ENCODE peak calls at places on chromosomes 7 and 10, in five cellular contexts. L is neuronal stem cell, W is mesenchymal stem cell, J is H1, V is IMR-90. M is an unnamed sample.

GRCh38 chr7:99762680-99763327 is 21.2 kb downstream of the CYP3A4 start:
- DNase-seq in W (no peak), J (no peak), L (no peak), V (peak), M (no peak)

GRCh38 chr7:128812514-128813168 is 17.6 kb upstream of the FLNC start:
- DNase-seq in W (no peak), L (no peak), J (no peak), V (no peak), M (no peak)

GRCh38 chr7:80231719-80232118 is 97.1 kb downstream of the GNAI1 start:
- DNase-seq in L (no peak), J (no peak), V (peak), W (peak), M (no peak)

GRCh38 chr10:58743466-58744115 is 230.9 kb downstream of the BICC1 start:
- DNase-seq in L (peak), V (peak), W (peak), J (no peak), M (peak)

GRCh38 chr10:97771055-97771811 is 566 bp downstream of the SFRP5 start:
- DNase-seq in W (peak), L (no peak), J (no peak), V (peak), M (peak)

GRCh38 chr10:24822557-24822956 is 98.9 kb upstream of the ARHGAP21 start:
- DNase-seq in W (no peak), J (no peak), V (no peak), L (no peak), M (no peak)

GRCh38 chr7:44113764-44114354 is 9.5 kb downstream of the POLD2 start:
- DNase-seq in W (no peak), L (no peak), J (no peak), V (no peak), M (no peak)

GRCh38 chr10:71079761-71080380 is 132.5 kb upstream of the UNC5B start:
- DNase-seq in L (no peak), V (no peak), W (no peak), J (no peak), M (no peak)

GRCh38 chr10:80204801-80205477 is 398 bp downstream of the ANXA11 start:
- DNase-seq in W (peak), L (no peak), J (no peak), V (peak), M (peak)

GRCh38 chr10:45407542-45407941 is 33.5 kb downstream of the ALOX5 start:
- DNase-seq in V (no peak), L (no peak), W (no peak), J (no peak), M (peak)

GRCh38 chr7:18350678-18351077 is 144.9 kb upstream of the HDAC9 start:
- DNase-seq in L (no peak), W (no peak), J (no peak), V (no peak), M (no peak)

GRCh38 chr10:21336476-21337170 is 188.9 kb downstream of the SKIDA1 start:
- DNase-seq in L (peak), J (peak), W (peak), V (peak), M (peak)

GRCh38 chr10:15704581-15704968 is 15.1 kb downstream of the ITGA8 start:
- DNase-seq in V (no peak), J (no peak), L (no peak), W (no peak), M (no peak)

GRCh38 chr7:151251926-151252835 is 3.7 kb upstream of the SMARCD3 start:
- DNase-seq in J (no peak), W (peak), V (peak), L (peak), M (peak)

GRCh38 chr7:585229-585711 is 65.6 kb upstream of the PDGFA start:
- DNase-seq in W (peak), V (no peak), J (no peak), L (no peak), M (no peak)

GRCh38 chr10:70784476-70784875 is 701 bp downstream of the TBATA start:
- DNase-seq in V (peak), W (no peak), J (no peak), L (no peak), M (peak)

GRCh38 chr7:24323961-24324480 is 40.0 kb downstream of the NPY start:
- DNase-seq in J (no peak), W (no peak), V (no peak), L (no peak), M (no peak)

GRCh38 chr7:100483728-100484635 is at the start of gene NYAP1:
- DNase-seq in V (peak), W (peak), L (peak), J (no peak), M (peak)

GRCh38 chr10:69697006-69697405 is 67.0 kb downstream of the FAM241B start:
- DNase-seq in V (no peak), L (no peak), W (no peak), J (no peak), M (no peak)

GRCh38 chr7:107167483-107168232 is 1.1 kb upstream of the HBP1 start:
- DNase-seq in L (peak), V (peak), J (no peak), W (peak), M (peak)

GRCh38 chr7:78090616-78091015 is 292.0 kb downstream of the PHTF2 start:
- DNase-seq in J (no peak), L (no peak), V (peak), W (no peak), M (no peak)

GRCh38 chr7:12328888-12329770 is 74.5 kb downstream of the VWDE start:
- DNase-seq in L (no peak), J (no peak), V (no peak), W (no peak), M (peak)

GRCh38 chr7:123348700-123349099 is 148.9 kb upstream of the SLC13A1 start:
- DNase-seq in W (no peak), V (no peak), J (no peak), L (no peak), M (no peak)

GRCh38 chr7:82823073-82823472 is 339.6 kb downstream of the PCLO start:
- DNase-seq in V (no peak), W (no peak), J (no peak), L (no peak), M (no peak)

GRCh38 chr7:4683884-4684565 is 1.9 kb downstream of the FOXK1 start:
- DNase-seq in V (peak), W (peak), J (no peak), L (no peak), M (no peak)

GRCh38 chr10:87865201-87866025 is 2.0 kb downstream of the PTEN start:
- DNase-seq in V (no peak), J (no peak), L (no peak), W (no peak), M (no peak)

GRCh38 chr10:64091889-64092288 is 570.7 kb downstream of the REEP3 start:
- DNase-seq in J (no peak), W (peak), V (no peak), L (no peak), M (peak)

GRCh38 chr10:117424171-117424570 is 48.9 kb upstream of the PDZD8 start:
- DNase-seq in J (no peak), W (no peak), L (no peak), V (no peak), M (no peak)

GRCh38 chr10:117421985-117422384 is 46.7 kb upstream of the PDZD8 start:
- DNase-seq in V (no peak), L (no peak), W (no peak), J (no peak), M (no peak)

GRCh38 chr10:117420768-117421167 is 45.5 kb upstream of the PDZD8 start:
- DNase-seq in L (no peak), W (no peak), J (no peak), V (no peak), M (no peak)

GRCh38 chr10:117418121-117418520 is 42.9 kb upstream of the PDZD8 start:
- DNase-seq in W (no peak), V (no peak), L (no peak), J (no peak), M (no peak)

DNA sequence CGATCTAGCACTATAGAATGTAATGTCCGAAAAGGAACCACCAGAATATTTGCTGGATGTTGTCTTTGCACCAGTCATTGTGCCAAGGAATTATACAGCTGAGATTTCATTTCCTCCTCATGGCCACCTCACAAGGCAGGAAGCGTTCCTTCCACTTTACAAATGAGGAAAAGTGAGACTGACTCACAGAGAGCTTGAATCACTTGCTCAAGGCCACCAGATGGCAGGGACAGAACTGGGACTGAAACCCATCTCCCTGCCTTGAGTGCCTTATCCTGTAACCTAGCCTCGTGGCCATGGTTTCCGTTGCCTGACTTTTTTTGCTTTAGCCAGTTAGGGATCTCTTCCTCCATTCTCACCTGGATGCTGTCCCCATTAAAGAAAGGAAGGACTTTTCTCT is 44.7 kb upstream of the PDZD8 start:
- DNase-seq in V (no peak), L (no peak), J (no peak), W (no peak), M (peak)
- H3K23ac ChIP-seq in V (no peak), L (no peak), J (no peak), W (no peak), M (no peak)

DNA sequence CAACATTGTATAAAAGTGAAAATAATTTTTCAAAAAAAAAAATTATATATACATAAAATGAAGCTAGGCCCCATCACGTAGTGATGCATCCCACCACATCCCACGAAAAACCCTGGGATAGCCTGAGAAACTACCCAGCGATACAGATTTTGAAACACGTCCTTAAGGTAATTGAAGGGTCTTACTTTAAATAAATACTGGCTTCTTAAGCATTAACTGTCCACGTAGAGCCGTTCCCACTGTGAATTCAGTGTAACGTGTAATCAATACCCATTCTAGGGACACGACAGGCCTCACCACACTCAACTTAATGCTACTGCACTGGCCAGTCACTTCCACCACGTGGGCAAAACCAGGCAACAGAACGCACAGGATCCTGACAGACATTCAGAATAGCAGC is 4.0 kb downstream of the ANKRD61 start:
- DNase-seq in L (no peak), W (no peak), J (no peak), V (no peak), M (no peak)
- H3K23ac ChIP-seq in L (no peak), W (no peak), J (no peak), V (no peak), M (no peak)

DNA sequence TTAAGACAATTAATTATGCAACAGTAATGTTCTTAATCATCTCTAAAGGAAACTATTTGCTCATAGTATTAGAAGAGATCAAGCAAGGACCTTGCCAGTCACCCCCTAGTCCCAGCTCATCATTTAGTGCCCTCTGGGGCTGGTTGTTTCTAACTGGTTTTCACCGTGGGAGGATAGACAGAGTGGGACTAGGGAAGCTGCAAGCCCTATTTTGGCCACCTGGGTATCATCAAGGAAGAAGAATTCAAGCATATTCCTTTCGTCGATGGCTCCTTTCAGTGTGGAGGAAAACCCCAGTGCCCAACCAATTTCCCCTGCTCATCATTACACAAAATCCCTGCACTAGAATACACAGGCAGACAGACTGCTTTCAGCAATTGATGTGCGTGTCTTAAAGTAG is 30.6 kb upstream of the FGFR2 start:
- DNase-seq in V (no peak), L (no peak), J (no peak), W (no peak), M (no peak)
- H3K23ac ChIP-seq in V (no peak), L (no peak), J (no peak), W (no peak), M (no peak)

GRCh38 chr10:614772-615582 is 74.5 kb downstream of the DIP2C start:
- DNase-seq in V (peak), W (no peak), L (no peak), J (no peak), M (no peak)

GRCh38 chr10:618229-618989 is 71.1 kb downstream of the DIP2C start:
- DNase-seq in V (no peak), W (no peak), L (no peak), J (no peak), M (no peak)

GRCh38 chr10:615583-616152 is 73.8 kb downstream of the DIP2C start:
- DNase-seq in V (peak), J (no peak), L (no peak), W (peak), M (no peak)

GRCh38 chr10:619710-620109 is 69.8 kb downstream of the DIP2C start:
- DNase-seq in J (no peak), L (no peak), V (no peak), W (no peak), M (no peak)

DNA sequence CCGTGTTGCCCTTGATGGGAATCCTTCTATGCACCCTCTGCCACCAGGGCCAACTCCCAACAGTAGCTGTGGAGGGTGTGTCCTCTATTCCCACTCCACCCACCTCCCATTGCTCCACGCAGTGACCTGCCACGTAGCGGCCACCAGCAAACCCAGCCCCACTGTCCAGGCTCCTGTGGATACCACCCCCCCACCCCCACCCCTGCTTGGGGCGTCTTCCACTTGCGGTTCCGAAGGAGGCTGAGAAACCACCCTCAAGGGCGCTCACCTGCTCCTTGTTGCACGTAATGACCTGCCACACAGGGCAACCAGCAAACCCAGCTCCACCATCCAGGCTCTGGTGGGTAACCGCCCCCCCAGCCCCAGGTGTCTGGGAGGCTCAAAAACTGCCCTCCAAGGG is 72.0 kb downstream of the DIP2C start:
- DNase-seq in L (no peak), W (no peak), J (no peak), V (no peak), M (no peak)
- H3K23ac ChIP-seq in L (no peak), W (no peak), J (no peak), V (no peak), M (peak)

GRCh38 chr7:137934941-137935848 is 66.7 kb downstream of the CREB3L2 start:
- DNase-seq in L (no peak), W (no peak), V (no peak), J (no peak), M (peak)

GRCh38 chr7:137936509-137937201 is 65.2 kb downstream of the CREB3L2 start:
- DNase-seq in J (no peak), W (peak), L (no peak), V (no peak), M (no peak)

GRCh38 chr7:137934176-137934826 is 67.6 kb downstream of the CREB3L2 start:
- DNase-seq in L (no peak), J (no peak), W (no peak), V (no peak), M (no peak)

GRCh38 chr7:137935849-137936508 is 65.9 kb downstream of the CREB3L2 start:
- DNase-seq in L (no peak), J (no peak), V (no peak), W (no peak), M (peak)

GRCh38 chr7:137937202-137937560 is 64.7 kb downstream of the CREB3L2 start:
- DNase-seq in L (no peak), V (peak), J (no peak), W (peak), M (no peak)
- H3K23ac ChIP-seq in L (no peak), V (peak), J (no peak), W (no peak), M (no peak)

GRCh38 chr7:158919686-158920085 is 63.3 kb downstream of the DYNC2I1 start:
- DNase-seq in L (no peak), J (no peak), V (no peak), W (no peak), M (no peak)

GRCh38 chr7:158926348-158926747 is 70.0 kb downstream of the DYNC2I1 start:
- DNase-seq in V (no peak), W (no peak), L (no peak), J (no peak), M (no peak)

GRCh38 chr7:158924956-158925355 is 68.6 kb downstream of the DYNC2I1 start:
- DNase-seq in J (no peak), W (peak), V (peak), L (no peak), M (no peak)

GRCh38 chr7:158929306-158929705 is 72.9 kb downstream of the DYNC2I1 start:
- DNase-seq in W (no peak), L (no peak), J (no peak), V (no peak), M (no peak)

DNA sequence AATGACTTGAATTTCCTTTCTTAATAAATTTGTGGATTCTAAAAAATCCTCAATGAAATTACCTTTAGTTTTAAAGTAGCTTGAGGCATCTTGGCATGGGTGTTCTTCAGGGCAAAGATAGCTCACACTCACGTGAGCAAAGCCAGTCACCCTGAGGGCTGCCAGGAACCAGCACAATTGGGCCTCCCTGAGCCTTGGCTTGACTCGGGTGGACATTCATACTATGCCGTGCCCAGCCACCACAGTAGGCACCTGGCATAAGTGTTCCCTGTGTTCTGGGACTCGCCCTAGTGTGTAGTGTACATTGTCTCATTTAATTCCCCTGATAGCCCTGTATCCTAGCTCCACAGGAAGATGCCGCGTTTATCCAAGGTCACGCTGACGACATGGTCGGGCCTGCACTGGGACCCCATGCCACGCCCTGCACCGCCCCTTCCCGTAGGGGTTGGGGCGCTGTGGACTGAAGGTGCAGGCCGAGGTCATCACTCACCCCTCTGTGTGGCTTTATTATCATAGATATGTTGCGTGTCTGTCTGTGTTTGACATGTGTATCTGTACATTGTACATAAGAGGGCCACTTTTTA is 67.7 kb downstream of the DYNC2I1 start:
- DNase-seq in J (no peak), W (no peak), V (no peak), L (no peak), M (no peak)
- H3K23ac ChIP-seq in J (no peak), W (no peak), V (no peak), L (no peak), M (no peak)

DNA sequence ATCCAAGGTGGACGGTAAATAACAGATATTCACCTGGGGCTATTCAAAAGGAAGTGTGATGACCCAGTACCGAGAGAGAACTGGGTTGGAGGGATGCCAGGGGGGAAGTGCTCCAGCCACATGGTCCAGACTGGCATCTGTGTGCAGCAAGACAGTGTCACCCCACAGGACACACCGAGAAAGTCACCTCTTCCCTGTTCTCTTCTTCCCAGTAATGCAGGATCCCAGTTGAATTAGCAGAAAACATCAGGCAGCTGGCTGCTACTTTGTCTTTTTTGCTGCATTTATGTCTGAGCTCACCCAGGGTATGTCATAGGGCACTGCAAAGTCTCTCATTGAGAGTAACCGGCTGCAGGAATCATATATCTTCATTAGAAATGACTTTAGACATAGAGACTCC is 609.2 kb upstream of the DPP6 start:
- DNase-seq in W (no peak), L (no peak), J (no peak), V (no peak), M (no peak)
- H3K23ac ChIP-seq in W (no peak), L (no peak), J (no peak), V (no peak), M (no peak)

GRCh38 chr7:20095441-20095840 is 121.7 kb downstream of the MACC1 start:
- DNase-seq in J (no peak), L (no peak), W (no peak), V (no peak), M (no peak)

GRCh38 chr7:20095862-20096261 is 121.3 kb downstream of the MACC1 start:
- DNase-seq in L (no peak), V (no peak), J (no peak), W (no peak), M (no peak)
- H3K23ac ChIP-seq in L (no peak), V (no peak), J (no peak), W (no peak), M (no peak)